ENCODE peak calls at places on chromosomes 11 and 22, in six cellular contexts. Z is EH, W is ureter, R is psoas muscle, M is dorsolateral prefrontal cortex, D is T follicular helper cell. Y is an unnamed sample.

GRCh38 chr22:17710023-17710422 is 64.2 kb downstream of the BID start:
- DNase-seq in Z (no peak), W (no peak), R (no peak), M (no peak), D (no peak), Y (no peak)

GRCh38 chr11:118080296-118080695 is 3.4 kb downstream of the TMPRSS4 start:
- DNase-seq in Z (no peak), W (no peak), R (peak), M (no peak), D (no peak), Y (no peak)

GRCh38 chr11:67371199-67371548 is 2.2 kb downstream of the CLCF1 start:
- DNase-seq in Z (no peak), W (no peak), R (no peak), M (no peak), D (no peak), Y (no peak)

GRCh38 chr11:125404811-125405481 is 91.1 kb downstream of the FEZ1 start:
- DNase-seq in Z (peak), W (peak), R (peak), M (peak), D (peak), Y (peak)

GRCh38 chr22:23745780-23746179 is 5.1 kb downstream of the ZNF70 start:
- DNase-seq in Z (no peak), W (peak), R (no peak), M (no peak), D (no peak), Y (no peak)

GRCh38 chr11:35133656-35134055 is 5.3 kb upstream of the CD44 start:
- DNase-seq in Z (no peak), W (no peak), R (no peak), M (no peak), D (no peak), Y (no peak)

GRCh38 chr11:120086651-120087050 is 51.3 kb downstream of the TRIM29 start:
- DNase-seq in Z (no peak), W (no peak), R (no peak), M (no peak), D (no peak), Y (no peak)

GRCh38 chr11:1071571-1072115 is 3.0 kb upstream of the MUC2 start:
- DNase-seq in Z (no peak), W (no peak), R (peak), M (no peak), D (no peak), Y (no peak)

GRCh38 chr22:46044718-46045458 is 67.9 kb upstream of the WNT7B start:
- DNase-seq in Z (peak), W (no peak), R (no peak), M (peak), D (peak), Y (peak)

GRCh38 chr11:73931039-73931645 is 19.7 kb upstream of the DNAJB13 start:
- DNase-seq in Z (peak), W (no peak), R (no peak), M (no peak), D (no peak), Y (no peak)

GRCh38 chr11:65778901-65779668 is 1.7 kb downstream of the AP5B1 start:
- DNase-seq in Z (no peak), W (peak), R (no peak), M (no peak), D (no peak), Y (no peak)

GRCh38 chr11:82458777-82459176 is 274.9 kb downstream of the FAM181B start:
- DNase-seq in Z (no peak), W (no peak), R (no peak), M (no peak), D (no peak), Y (no peak)

GRCh38 chr22:45098056-45098455 is 65.7 kb upstream of the NUP50 start:
- DNase-seq in Z (no peak), W (no peak), R (no peak), M (no peak), D (no peak), Y (no peak)

GRCh38 chr22:43886231-43886630 is 5.6 kb downstream of the PNPLA5 start:
- DNase-seq in Z (no peak), W (no peak), R (peak), M (no peak), D (no peak), Y (no peak)

GRCh38 chr11:76631566-76632308 is 38.8 kb downstream of the LRRC32 start:
- DNase-seq in Z (no peak), W (no peak), R (no peak), M (no peak), D (no peak), Y (no peak)

GRCh38 chr22:26679003-26679629 is 21.7 kb downstream of the MIAT start:
- DNase-seq in Z (peak), W (peak), R (peak), M (peak), D (peak), Y (peak)

GRCh38 chr22:18070556-18071306 is 7.1 kb upstream of the PEX26 start:
- DNase-seq in Z (no peak), W (no peak), R (no peak), M (no peak), D (no peak), Y (no peak)

GRCh38 chr11:30635401-30635989 is 49.3 kb upstream of the MPPED2 start:
- DNase-seq in Z (no peak), W (no peak), R (peak), M (peak), D (no peak), Y (no peak)

GRCh38 chr11:66607126-66607834 is 9.2 kb upstream of the RBM14 start:
- DNase-seq in Z (peak), W (peak), R (peak), M (peak), D (no peak), Y (no peak)

GRCh38 chr22:44576311-44577260 is 78.6 kb upstream of the RTL6 start:
- DNase-seq in Z (no peak), W (no peak), R (peak), M (peak), D (no peak), Y (no peak)

GRCh38 chr11:10038916-10039315 is 255.1 kb downstream of the SBF2 start:
- DNase-seq in Z (peak), W (no peak), R (no peak), M (no peak), D (no peak), Y (no peak)

GRCh38 chr22:40746428-40747220 is 67.3 kb downstream of the MCHR1 start:
- DNase-seq in Z (peak), W (no peak), R (no peak), M (no peak), D (no peak), Y (no peak)

GRCh38 chr11:36055356-36055755 is 111.5 kb downstream of the LDLRAD3 start:
- DNase-seq in Z (no peak), W (no peak), R (no peak), M (no peak), D (no peak), Y (no peak)

GRCh38 chr11:76823481-76824028 is 37.2 kb upstream of the ACER3 start:
- DNase-seq in Z (peak), W (peak), R (peak), M (no peak), D (no peak), Y (no peak)

GRCh38 chr11:11505701-11506100 is 116.1 kb downstream of the GALNT18 start:
- DNase-seq in Z (no peak), W (no peak), R (no peak), M (no peak), D (no peak), Y (no peak)

GRCh38 chr11:7170431-7170830 is 81.3 kb upstream of the SYT9 start:
- DNase-seq in Z (no peak), W (no peak), R (no peak), M (no peak), D (no peak), Y (no peak)

GRCh38 chr11:23090659-23091058 is 230.4 kb upstream of the CCDC179 start:
- DNase-seq in Z (no peak), W (no peak), R (no peak), M (no peak), D (no peak), Y (no peak)

GRCh38 chr11:10295056-10295901 is 1.3 kb upstream of the SBF2 start:
- DNase-seq in Z (no peak), W (no peak), R (no peak), M (no peak), D (no peak), Y (no peak)

GRCh38 chr11:122229611-122230386 is 113.8 kb upstream of the BLID start:
- DNase-seq in Z (no peak), W (no peak), R (no peak), M (peak), D (no peak), Y (no peak)

GRCh38 chr11:65718964-65719492 is 1.6 kb downstream of the RNASEH2C start:
- DNase-seq in Z (peak), W (no peak), R (no peak), M (no peak), D (no peak), Y (no peak)

GRCh38 chr11:36372101-36372767 is 76.1 kb downstream of the PRR5L start:
- DNase-seq in Z (peak), W (no peak), R (no peak), M (no peak), D (no peak), Y (no peak)

GRCh38 chr11:85748455-85748891 is 62.5 kb downstream of the SYTL2 start:
- DNase-seq in Z (no peak), W (no peak), R (no peak), M (no peak), D (no peak), Y (no peak)

GRCh38 chr11:30411383-30411782 is 88.5 kb downstream of the ARL14EP start:
- DNase-seq in Z (no peak), W (no peak), R (no peak), M (no peak), D (no peak), Y (no peak)

GRCh38 chr11:94880216-94880615 is 93.1 kb downstream of the CWC15 start:
- DNase-seq in Z (peak), W (no peak), R (no peak), M (no peak), D (no peak), Y (no peak)

GRCh38 chr11:64644348-64645242 is 53.6 kb downstream of the SLC22A12 start:
- DNase-seq in Z (no peak), W (no peak), R (no peak), M (no peak), D (no peak), Y (no peak)

GRCh38 chr11:3885855-3886254 is 30.4 kb downstream of the STIM1 start:
- DNase-seq in Z (no peak), W (no peak), R (no peak), M (no peak), D (no peak), Y (no peak)

GRCh38 chr11:2509481-2510001 is 64.7 kb downstream of the KCNQ1 start:
- DNase-seq in Z (no peak), W (peak), R (peak), M (peak), D (no peak), Y (no peak)

Y was measured in effector memory CD4-positive, alpha-beta T cell.